ENCODE peak calls at places on chromosomes 6 and 20, in ten cellular contexts. One of them, this sample, is unnamed.

GRCh38 chr20:2610326-2610725 is 42.1 kb upstream of the NOP56 start:
- DNase-seq in WTC11: no peak
- DNase-seq in adrenal gland: no peak
- DNase-seq in CD8-positive, alpha-beta memory T cell: no peak
- DNase-seq in posterior cingulate gyrus: no peak
- DNase-seq in hepatic stellate cell: no peak
- DNase-seq in EL: no peak
- DNase-seq in activated CD4-positive, CD25-positive, alpha-beta regulatory T cell treated with anti-CD3 and anti-CD28 coated beads, Interleukin-2, amount 50 U/mL, for 72 hours: no peak
- DNase-seq in HT-29: no peak
- DNase-seq in GM13976: no peak
- DNase-seq in this sample: no peak

GRCh38 chr6:33840064-33840926 is 36.5 kb upstream of the MLN start:
- DNase-seq in posterior cingulate gyrus: no peak
- DNase-seq in EL: peak
- DNase-seq in GM13976: peak
- DNase-seq in HT-29: peak
- DNase-seq in activated CD4-positive, CD25-positive, alpha-beta regulatory T cell treated with anti-CD3 and anti-CD28 coated beads, Interleukin-2, amount 50 U/mL, for 72 hours: no peak
- DNase-seq in hepatic stellate cell: peak
- DNase-seq in CD8-positive, alpha-beta memory T cell: no peak
- DNase-seq in adrenal gland: peak
- DNase-seq in WTC11: no peak
- DNase-seq in this sample: no peak

GRCh38 chr20:60327971-60328660 is 369.9 kb downstream of the CDH26 start:
- DNase-seq in posterior cingulate gyrus: peak
- DNase-seq in activated CD4-positive, CD25-positive, alpha-beta regulatory T cell treated with anti-CD3 and anti-CD28 coated beads, Interleukin-2, amount 50 U/mL, for 72 hours: no peak
- DNase-seq in adrenal gland: no peak
- DNase-seq in GM13976: no peak
- DNase-seq in EL: no peak
- DNase-seq in CD8-positive, alpha-beta memory T cell: no peak
- DNase-seq in WTC11: no peak
- DNase-seq in HT-29: no peak
- DNase-seq in hepatic stellate cell: no peak
- DNase-seq in this sample: no peak

GRCh38 chr20:53660947-53661381 is 67.3 kb upstream of the ZNF217 start:
- DNase-seq in hepatic stellate cell: no peak
- DNase-seq in EL: no peak
- DNase-seq in WTC11: no peak
- DNase-seq in HT-29: no peak
- DNase-seq in adrenal gland: no peak
- DNase-seq in activated CD4-positive, CD25-positive, alpha-beta regulatory T cell treated with anti-CD3 and anti-CD28 coated beads, Interleukin-2, amount 50 U/mL, for 72 hours: no peak
- DNase-seq in posterior cingulate gyrus: no peak
- DNase-seq in GM13976: peak
- DNase-seq in CD8-positive, alpha-beta memory T cell: peak
- DNase-seq in this sample: no peak

GRCh38 chr20:34472246-34472925 is 43.8 kb upstream of the DYNLRB1 start:
- DNase-seq in adrenal gland: no peak
- DNase-seq in posterior cingulate gyrus: no peak
- DNase-seq in CD8-positive, alpha-beta memory T cell: no peak
- DNase-seq in EL: peak
- DNase-seq in hepatic stellate cell: peak
- DNase-seq in activated CD4-positive, CD25-positive, alpha-beta regulatory T cell treated with anti-CD3 and anti-CD28 coated beads, Interleukin-2, amount 50 U/mL, for 72 hours: no peak
- DNase-seq in GM13976: no peak
- DNase-seq in HT-29: peak
- DNase-seq in WTC11: no peak
- DNase-seq in this sample: no peak

GRCh38 chr6:786946-787763 is 94.2 kb upstream of the EXOC2 start:
- DNase-seq in adrenal gland: peak
- DNase-seq in EL: peak
- DNase-seq in posterior cingulate gyrus: no peak
- DNase-seq in activated CD4-positive, CD25-positive, alpha-beta regulatory T cell treated with anti-CD3 and anti-CD28 coated beads, Interleukin-2, amount 50 U/mL, for 72 hours: no peak
- DNase-seq in GM13976: peak
- DNase-seq in WTC11: peak
- DNase-seq in HT-29: peak
- DNase-seq in CD8-positive, alpha-beta memory T cell: no peak
- DNase-seq in hepatic stellate cell: no peak
- DNase-seq in this sample: no peak

GRCh38 chr20:1820137-1821074 is 74.8 kb upstream of the SIRPA start:
- DNase-seq in EL: peak
- DNase-seq in WTC11: no peak
- DNase-seq in GM13976: no peak
- DNase-seq in posterior cingulate gyrus: peak
- DNase-seq in hepatic stellate cell: peak
- DNase-seq in activated CD4-positive, CD25-positive, alpha-beta regulatory T cell treated with anti-CD3 and anti-CD28 coated beads, Interleukin-2, amount 50 U/mL, for 72 hours: no peak
- DNase-seq in adrenal gland: peak
- DNase-seq in CD8-positive, alpha-beta memory T cell: no peak
- DNase-seq in HT-29: no peak
- DNase-seq in this sample: no peak

GRCh38 chr20:50921055-50921454 is 10.2 kb downstream of the ADNP start:
- DNase-seq in CD8-positive, alpha-beta memory T cell: peak
- DNase-seq in WTC11: no peak
- DNase-seq in posterior cingulate gyrus: no peak
- DNase-seq in HT-29: no peak
- DNase-seq in hepatic stellate cell: no peak
- DNase-seq in activated CD4-positive, CD25-positive, alpha-beta regulatory T cell treated with anti-CD3 and anti-CD28 coated beads, Interleukin-2, amount 50 U/mL, for 72 hours: no peak
- DNase-seq in GM13976: no peak
- DNase-seq in EL: no peak
- DNase-seq in adrenal gland: no peak
- DNase-seq in this sample: no peak